ENCODE peak calls at places on chromosomes 3 and 15, in eight cellular contexts. E is stimulated activated CD8-positive, alpha-beta memory T cell treated with anti-CD3 and anti-CD28 coated beads, Interleukin-15, amount 100 ng/mL, for 24 hours; W is Daoy; C is ACHN; R is NCI-H774; S is NCI-H1105; M is NCI-H524 treated with DMSO at 0.1 percent for 48 hours; I is AG09309. Q is an unnamed sample.

GRCh38 chr15:93027413-93027812 is 61.6 kb downstream of the RGMA start:
- DNase-seq in I (no peak), S (no peak), R (no peak), E (no peak), M (no peak), C (no peak), W (no peak), Q (no peak)

GRCh38 chr15:85312925-85313324 is 67.5 kb upstream of the AKAP13 start:
- DNase-seq in M (no peak), E (no peak), R (no peak), W (peak; percentile 28), I (no peak), S (no peak), C (peak; percentile 47), Q (no peak)

GRCh38 chr3:53254810-53255359 is 937 bp downstream of the TKT start:
- DNase-seq in R (no peak), M (no peak), C (peak; percentile 49), S (peak; percentile 18), E (peak; percentile 10), W (peak; percentile 66), I (no peak), Q (peak; percentile 35)

GRCh38 chr3:67109651-67110204 is 111.6 kb downstream of the KBTBD8 start:
- DNase-seq in I (peak; percentile 38), M (no peak), C (peak; percentile 49), E (no peak), S (peak; percentile 5), R (no peak), W (no peak), Q (peak; percentile 7)

GRCh38 chr3:98917608-98918007 is 16.1 kb upstream of the DCBLD2 start:
- DNase-seq in R (no peak), W (no peak), C (no peak), I (no peak), S (no peak), E (no peak), M (no peak), Q (no peak)

GRCh38 chr3:194504861-194505260 is 18.1 kb upstream of the ATP13A3 start:
- DNase-seq in S (no peak), M (no peak), W (no peak), C (no peak), R (no peak), E (no peak), I (no peak), Q (no peak)

GRCh38 chr3:44584646-44585501 is at the start of gene ZNF660:
- DNase-seq in M (peak; percentile 33), C (no peak), R (peak; percentile 47), E (no peak), W (peak; percentile 65), I (peak; percentile 8), S (peak; percentile 74), Q (peak; percentile 50)

GRCh38 chr3:11717301-11717700 is 73.6 kb upstream of the VGLL4 start:
- DNase-seq in W (peak; percentile 32), S (no peak), R (no peak), E (no peak), C (peak; percentile 53), I (no peak), M (no peak), Q (no peak)

GRCh38 chr15:25175033-25175788 is 220.4 kb downstream of the SNRPN start:
- DNase-seq in R (no peak), E (no peak), C (no peak), I (no peak), W (no peak), S (no peak), M (no peak), Q (no peak)

GRCh38 chr15:86316216-86316615 is 236.5 kb downstream of the AGBL1 start:
- DNase-seq in E (no peak), M (no peak), C (no peak), S (no peak), R (no peak), I (no peak), W (no peak), Q (no peak)

GRCh38 chr3:61986473-61986872 is 386.9 kb downstream of the FEZF2 start:
- DNase-seq in W (no peak), C (no peak), S (no peak), M (no peak), R (no peak), E (no peak), I (no peak), Q (no peak)

GRCh38 chr3:71530903-71531535 is 52.5 kb downstream of the FOXP1 start:
- DNase-seq in R (no peak), W (no peak), I (no peak), C (no peak), E (no peak), S (no peak), M (no peak), Q (no peak)

GRCh38 chr3:49399467-49399866 is 12.3 kb downstream of the RHOA start:
- DNase-seq in R (no peak), W (no peak), S (no peak), I (no peak), M (no peak), E (no peak), C (no peak), Q (no peak)

GRCh38 chr3:181739628-181740027 is 27.9 kb downstream of the SOX2 start:
- DNase-seq in I (no peak), R (no peak), E (no peak), W (peak; percentile 83), S (no peak), C (no peak), M (no peak), Q (no peak)

GRCh38 chr3:128805771-128806170 is 73.6 kb upstream of the ACAD9 start:
- DNase-seq in C (no peak), W (peak; percentile 63), R (no peak), M (no peak), E (no peak), S (no peak), I (no peak), Q (no peak)

GRCh38 chr15:49137861-49138260 is 17.5 kb downstream of the COPS2 start:
- DNase-seq in C (no peak), S (no peak), E (no peak), M (no peak), I (peak; percentile 20), R (no peak), W (no peak), Q (no peak)

GRCh38 chr3:156251424-156251823 is 131.0 kb downstream of the KCNAB1 start:
- DNase-seq in M (no peak), S (no peak), E (no peak), R (no peak), W (no peak), I (no peak), C (no peak), Q (no peak)

GRCh38 chr3:62169871-62170660 is 203.3 kb downstream of the FEZF2 start:
- DNase-seq in W (peak; percentile 39), I (no peak), S (no peak), E (no peak), C (no peak), M (no peak), R (no peak), Q (no peak)

GRCh38 chr3:187968883-187969580 is 184.9 kb upstream of the LPP start:
- DNase-seq in I (peak; percentile 66), C (no peak), W (no peak), R (no peak), S (no peak), M (no peak), E (no peak), Q (no peak)

GRCh38 chr3:51530485-51530884 is 8.0 kb upstream of the RAD54L2 start:
- DNase-seq in C (no peak), I (no peak), M (no peak), E (no peak), W (no peak), S (no peak), R (no peak), Q (no peak)

GRCh38 chr15:63858881-63859280 is 25.1 kb upstream of the HERC1 start:
- DNase-seq in W (peak; percentile 23), R (no peak), M (no peak), S (no peak), E (no peak), I (no peak), C (no peak), Q (no peak)

GRCh38 chr15:39365161-39365560 is 215.7 kb upstream of the THBS1 start:
- DNase-seq in I (no peak), W (peak; percentile 46), C (no peak), M (no peak), S (no peak), E (no peak), R (no peak), Q (no peak)

GRCh38 chr15:87940763-87941162 is 315.8 kb downstream of the NTRK3 start:
- DNase-seq in W (no peak), I (no peak), M (no peak), C (peak; percentile 38), E (no peak), R (no peak), S (no peak), Q (no peak)

GRCh38 chr3:114449271-114450007 is 155.6 kb downstream of the TIGIT start:
- DNase-seq in C (no peak), R (no peak), W (no peak), I (no peak), M (no peak), E (no peak), S (peak; percentile 74), Q (no peak)

GRCh38 chr15:99139276-99139675 is 34.4 kb downstream of the SYNM start:
- DNase-seq in R (no peak), I (no peak), S (no peak), C (no peak), E (no peak), M (no peak), W (no peak), Q (no peak)

GRCh38 chr3:55486101-55486856 is 827 bp downstream of the WNT5A start:
- DNase-seq in M (no peak), W (peak; percentile 69), C (peak; percentile 17), S (peak; percentile 45), R (peak; percentile 39), E (no peak), I (no peak), Q (no peak)

Q was measured in posterior cingulate gyrus.